ENCODE peak calls at places on chromosome 9, in ten cellular contexts. T is neuronal stem cell; W is CD8-positive, alpha-beta memory T cell; I is endodermal cell; L is uterus; K is H9; Q is heart left ventricle; S is Peyer's patch; Y is cardiac muscle cell; D is upper lobe of right lung. U is an unnamed sample.

GRCh38 chr9:112378441-112379176 is 1.3 kb upstream of the HSDL2 start:
- DNase-seq in T (no peak), W (no peak), I (peak; percentile 51), L (peak; percentile 17), K (peak; percentile 36), Q (no peak), S (peak; percentile 65), Y (peak; percentile 8), D (peak; percentile 58), U (peak; percentile 51)

GRCh38 chr9:107711528-107711927 is 222.0 kb upstream of the KLF4 start:
- DNase-seq in T (no peak), W (no peak), I (no peak), L (peak; percentile 26), K (no peak), Q (peak; percentile 15), S (peak; percentile 89), Y (no peak), D (no peak), U (no peak)

GRCh38 chr9:118522093-118523028 is 818.2 kb downstream of the TLR4 start:
- DNase-seq in T (peak; percentile 68), W (no peak), I (peak; percentile 92), L (no peak), K (peak; percentile 90), Q (peak; percentile 36), S (peak; percentile 43), Y (peak; percentile 80), D (peak; percentile 49), U (peak; percentile 82)

GRCh38 chr9:111945216-111945615 is 48.6 kb downstream of the UGCG start:
- DNase-seq in T (no peak), W (no peak), I (no peak), L (no peak), K (no peak), Q (no peak), S (no peak), Y (no peak), D (no peak), U (no peak)

GRCh38 chr9:128416014-128416413 is 4.6 kb upstream of the CERCAM start:
- DNase-seq in T (no peak), W (no peak), I (no peak), L (no peak), K (no peak), Q (no peak), S (no peak), Y (no peak), D (no peak), U (no peak)

GRCh38 chr9:121120386-121120785 is 45.6 kb downstream of the CNTRL start:
- DNase-seq in T (no peak), W (no peak), I (no peak), L (no peak), K (no peak), Q (no peak), S (no peak), Y (no peak), D (no peak), U (no peak)

GRCh38 chr9:132235125-132235524 is 73.3 kb downstream of the NTNG2 start:
- DNase-seq in T (no peak), W (no peak), I (peak; percentile 37), L (no peak), K (no peak), Q (no peak), S (no peak), Y (no peak), D (no peak), U (no peak)

GRCh38 chr9:6944093-6944551 is 186.3 kb downstream of the KDM4C start:
- DNase-seq in T (no peak), W (no peak), I (no peak), L (no peak), K (no peak), Q (no peak), S (no peak), Y (no peak), D (no peak), U (no peak)

DNA sequence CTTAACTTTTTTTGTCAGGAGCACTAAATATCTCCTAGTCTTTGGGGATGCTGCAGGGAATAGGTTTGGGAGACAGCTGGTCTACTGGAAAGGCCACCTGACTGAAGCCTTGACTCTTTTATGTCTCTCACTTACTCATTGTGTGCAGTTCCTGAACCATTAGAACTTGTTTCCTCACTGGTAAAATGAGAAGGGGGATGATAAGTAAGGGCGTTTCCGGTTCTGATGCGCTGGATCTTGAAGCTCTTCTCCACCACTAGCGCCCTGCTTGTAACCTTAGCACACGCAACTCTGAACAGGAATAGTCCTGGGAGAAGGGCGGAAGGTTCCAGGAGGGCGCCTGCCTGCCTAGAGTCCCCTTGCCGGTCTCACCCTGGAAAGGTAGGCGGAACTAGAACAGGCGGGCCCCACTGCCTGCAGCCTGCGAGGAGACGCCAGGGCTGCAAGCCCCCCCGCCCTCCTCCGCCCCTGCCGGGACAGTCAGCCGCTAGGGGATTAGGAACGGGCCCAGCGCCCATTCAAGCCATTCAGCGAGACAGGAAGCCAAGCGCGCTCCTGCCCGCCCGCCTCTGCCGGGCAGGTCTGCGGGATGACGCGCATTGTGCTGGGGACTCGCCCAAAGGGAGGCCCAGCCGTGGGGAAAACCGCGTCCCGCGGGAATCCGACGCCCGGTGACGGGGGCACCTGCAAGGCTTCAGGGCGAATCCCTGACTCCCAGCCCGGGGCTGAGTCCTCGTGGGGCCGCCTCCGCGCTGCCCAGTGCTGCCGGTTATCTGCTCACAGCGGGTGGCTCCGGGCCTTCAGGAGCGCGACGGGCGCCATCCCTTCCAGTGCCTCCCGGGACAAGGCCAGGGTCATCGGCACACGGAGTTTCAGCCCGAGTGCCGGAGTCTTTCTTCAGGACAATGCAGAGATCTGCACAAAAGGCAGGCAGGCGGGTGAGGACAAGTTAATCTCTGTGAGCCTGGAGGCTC is 44.0 kb upstream of the XPA start:
- DNase-seq in T (peak; percentile 75), W (no peak), I (peak; percentile 96), L (peak; percentile 46), K (peak; percentile 92), Q (peak; percentile 64), S (peak; percentile 52), Y (peak; percentile 63), D (peak; percentile 74), U (no peak)
- H3K27me3 ChIP-seq in T (peaks cover 12% of the 10 kb centered on the region), W (peaks cover 10% of the 10 kb centered on the region), I (peaks cover 50% of the 10 kb centered on the region), L (no peaks in the 10 kb centered on the region), K (no peaks in the 10 kb centered on the region), Q (peaks cover 23% of the 10 kb centered on the region), S (no peaks in the 10 kb centered on the region), Y (peaks cover 45% of the 10 kb centered on the region), D (peaks cover 42% of the 10 kb centered on the region), U (no peaks in the 10 kb centered on the region)

GRCh38 chr9:101814064-101814463 is 75.6 kb upstream of the GRIN3A start:
- DNase-seq in T (no peak), W (no peak), I (no peak), L (no peak), K (no peak), Q (no peak), S (no peak), Y (no peak), D (no peak), U (no peak)
- H3K27me3 ChIP-seq in T (no peaks in the 10 kb centered on the region), W (no peaks in the 10 kb centered on the region), I (no peaks in the 10 kb centered on the region), L (no peaks in the 10 kb centered on the region), K (no peaks in the 10 kb centered on the region), Q (no peaks in the 10 kb centered on the region), S (no peaks in the 10 kb centered on the region), Y (no peaks in the 10 kb centered on the region), D (no peaks in the 10 kb centered on the region), U (no peaks in the 10 kb centered on the region)

DNA sequence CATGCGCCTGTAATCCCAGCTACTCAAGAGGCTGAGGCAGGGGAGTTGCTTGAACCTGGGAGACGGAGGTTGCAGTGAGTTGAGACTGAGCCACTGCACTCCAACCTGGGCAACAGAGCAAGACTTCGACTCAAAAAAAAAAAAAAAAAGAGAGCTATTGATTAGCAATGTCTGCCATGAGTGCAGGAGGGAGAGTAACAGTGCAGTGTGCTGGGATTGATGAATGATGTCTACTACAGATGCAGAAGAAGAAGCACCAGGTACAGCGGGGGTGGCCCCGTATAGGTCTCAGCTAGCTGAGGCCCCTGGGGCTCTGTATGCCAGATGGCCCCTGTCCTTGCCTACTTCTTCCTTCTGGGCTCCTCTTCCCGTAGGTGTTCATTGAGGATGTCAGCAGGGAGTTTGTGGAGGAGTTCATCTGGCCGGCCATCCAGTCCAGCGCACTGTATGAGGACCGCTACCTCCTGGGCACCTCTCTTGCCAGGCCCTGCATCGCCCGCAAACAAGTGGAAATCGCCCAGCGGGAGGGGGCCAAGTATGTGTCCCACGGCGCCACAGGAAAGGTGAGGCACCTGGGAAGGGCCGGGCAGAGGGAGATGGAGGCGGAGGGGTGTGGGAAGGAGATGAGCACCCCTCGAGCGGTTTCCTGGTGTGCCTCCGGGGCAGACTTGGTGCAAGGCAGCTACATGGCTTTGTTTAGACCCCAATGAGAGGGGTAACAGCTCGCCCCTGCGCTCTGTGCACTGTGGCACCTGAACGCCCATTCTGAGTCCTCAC is 13.5 kb downstream of the ASS1 start:
- DNase-seq in T (no peak), W (no peak), I (no peak), L (no peak), K (no peak), Q (no peak), S (no peak), Y (no peak), D (no peak), U (no peak)
- H3K27me3 ChIP-seq in T (no peaks in the 10 kb centered on the region), W (peaks cover 3% of the 10 kb centered on the region), I (peaks cover 4% of the 10 kb centered on the region), L (no peaks in the 10 kb centered on the region), K (no peaks in the 10 kb centered on the region), Q (no peaks in the 10 kb centered on the region), S (no peaks in the 10 kb centered on the region), Y (no peaks in the 10 kb centered on the region), D (no peaks in the 10 kb centered on the region), U (no peaks in the 10 kb centered on the region)

GRCh38 chr9:131119600-131119999 is 5.8 kb upstream of the NUP214 start:
- DNase-seq in T (no peak), W (no peak), I (no peak), L (no peak), K (no peak), Q (no peak), S (peak; percentile 23), Y (no peak), D (peak; percentile 44), U (no peak)
- H3K27me3 ChIP-seq in T (no peaks in the 10 kb centered on the region), W (peaks cover 32% of the 10 kb centered on the region), I (no peaks in the 10 kb centered on the region), L (no peaks in the 10 kb centered on the region), K (no peaks in the 10 kb centered on the region), Q (no peaks in the 10 kb centered on the region), S (no peaks in the 10 kb centered on the region), Y (no peaks in the 10 kb centered on the region), D (no peaks in the 10 kb centered on the region), U (no peaks in the 10 kb centered on the region)

DNA sequence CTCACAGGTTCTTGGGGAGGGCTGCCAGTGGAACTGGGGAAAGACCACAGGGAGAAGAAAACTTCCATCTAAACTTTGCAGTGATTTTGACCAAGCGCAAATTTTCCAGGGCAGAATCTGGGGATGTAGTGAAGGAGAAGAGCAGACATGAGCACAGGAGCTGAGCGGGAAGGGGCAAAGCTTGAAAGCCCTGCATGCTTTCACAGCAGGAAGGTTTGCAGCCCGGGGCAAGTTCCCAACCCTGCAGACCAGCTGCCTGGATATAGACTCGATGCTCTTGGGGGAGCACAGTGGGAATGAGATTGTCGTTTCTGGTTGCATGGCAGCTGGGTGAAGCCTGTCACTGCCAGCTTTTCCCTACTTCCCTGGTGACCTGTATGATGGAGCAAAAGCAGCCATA is 276.8 kb upstream of the RORB start:
- DNase-seq in T (no peak), W (no peak), I (peak; percentile 65), L (no peak), K (peak; percentile 66), Q (no peak), S (no peak), Y (no peak), D (no peak), U (no peak)
- H3K27me3 ChIP-seq in T (no peaks in the 10 kb centered on the region), W (no peaks in the 10 kb centered on the region), I (no peaks in the 10 kb centered on the region), L (no peaks in the 10 kb centered on the region), K (no peaks in the 10 kb centered on the region), Q (no peaks in the 10 kb centered on the region), S (no peaks in the 10 kb centered on the region), Y (no peaks in the 10 kb centered on the region), D (no peaks in the 10 kb centered on the region), U (no peaks in the 10 kb centered on the region)

DNA sequence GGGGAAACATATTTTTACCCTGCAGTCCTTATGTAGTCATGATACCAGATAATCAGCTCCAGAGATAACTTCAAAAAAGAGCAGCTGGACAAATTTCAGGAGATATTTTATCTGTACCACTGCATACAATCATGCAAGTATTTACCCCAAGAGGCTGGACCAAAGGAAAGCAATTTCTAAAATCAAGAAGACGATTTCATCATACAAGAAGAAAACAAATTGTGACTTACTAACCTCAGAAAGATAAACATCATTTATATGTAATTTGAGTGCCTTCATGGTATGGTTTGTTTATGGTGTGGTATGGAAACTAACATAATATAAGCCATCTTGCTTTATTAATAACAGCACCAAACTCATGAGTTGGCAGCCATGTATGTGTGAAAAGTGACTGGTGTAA is 603.6 kb downstream of the PSAT1 start:
- DNase-seq in T (no peak), W (no peak), I (no peak), L (no peak), K (no peak), Q (no peak), S (no peak), Y (no peak), D (no peak), U (no peak)
- H3K27me3 ChIP-seq in T (no peaks in the 10 kb centered on the region), W (no peaks in the 10 kb centered on the region), I (no peaks in the 10 kb centered on the region), L (no peaks in the 10 kb centered on the region), K (no peaks in the 10 kb centered on the region), Q (no peaks in the 10 kb centered on the region), S (no peaks in the 10 kb centered on the region), Y (no peaks in the 10 kb centered on the region), D (no peaks in the 10 kb centered on the region), U (no peaks in the 10 kb centered on the region)

U was measured in WERI-Rb-1.